ENCODE peak calls at places on chromosome 11, in seven cellular contexts. S is endothelial cell of umbilical vein, X is PC-3, J is DND-41, G is keratinocyte, C is PC-9, I is GM12878. F is an unnamed sample.

GRCh38 chr11:110989734-110990133 is 255.8 kb upstream of the POU2AF2 start:
- DNase-seq in I (no peak), X (no peak), S (no peak), J (no peak), G (no peak), C (no peak), F (no peak)

GRCh38 chr11:35343033-35343598 is 76.2 kb downstream of the SLC1A2 start:
- DNase-seq in G (no peak), J (no peak), S (no peak), I (no peak), X (no peak), C (no peak), F (no peak)

GRCh38 chr11:14538271-14538925 is 18.2 kb upstream of the PSMA1 start:
- DNase-seq in S (no peak), X (no peak), I (no peak), C (no peak), G (no peak), J (no peak), F (no peak)

GRCh38 chr11:121844016-121844415 is 272.0 kb downstream of the BLID start:
- DNase-seq in C (no peak), I (no peak), X (no peak), S (no peak), J (no peak), G (no peak), F (no peak)

GRCh38 chr11:118144869-118145268 is 7.8 kb downstream of the SCN4B start:
- DNase-seq in S (no peak), X (no peak), G (no peak), J (no peak), C (no peak), I (no peak), F (no peak)

GRCh38 chr11:84993386-84993785 is 633.8 kb downstream of the DLG2 start:
- DNase-seq in I (no peak), S (no peak), G (no peak), J (no peak), C (no peak), X (peak; percentile 63), F (peak; percentile 7)

GRCh38 chr11:108734956-108735559 is 70.2 kb downstream of the DDX10 start:
- DNase-seq in C (no peak), I (no peak), G (no peak), X (peak; percentile 66), S (peak; percentile 44), J (no peak), F (no peak)

GRCh38 chr11:5476184-5476819 is 12.2 kb upstream of the OR52D1 start:
- DNase-seq in G (peak; percentile 13), X (peak; percentile 63), I (no peak), C (no peak), J (peak; percentile 34), S (peak; percentile 56), F (no peak)

GRCh38 chr11:61671527-61671926 is 8.7 kb upstream of the DAGLA start:
- DNase-seq in I (no peak), S (no peak), C (peak; percentile 33), G (no peak), X (peak; percentile 43), J (no peak), F (no peak)

GRCh38 chr11:40686765-40687164 is 772.7 kb downstream of the LRRC4C start:
- DNase-seq in X (no peak), J (no peak), G (no peak), S (no peak), I (no peak), C (no peak), F (no peak)

GRCh38 chr11:44625759-44626523 is 60.5 kb downstream of the CD82 start:
- DNase-seq in J (peak; percentile 5), S (no peak), I (no peak), X (no peak), C (no peak), G (no peak), F (no peak)

GRCh38 chr11:911031-911889 is 650 bp upstream of the CHID1 start:
- DNase-seq in G (no peak), X (peak; percentile 28), J (peak; percentile 58), I (no peak), S (peak; percentile 51), C (peak; percentile 61), F (no peak)

GRCh38 chr11:21552910-21553309 is 640.0 kb upstream of the ANO5 start:
- DNase-seq in C (peak; percentile 35), S (no peak), X (peak; percentile 2), G (no peak), J (no peak), I (no peak), F (no peak)

DNA sequence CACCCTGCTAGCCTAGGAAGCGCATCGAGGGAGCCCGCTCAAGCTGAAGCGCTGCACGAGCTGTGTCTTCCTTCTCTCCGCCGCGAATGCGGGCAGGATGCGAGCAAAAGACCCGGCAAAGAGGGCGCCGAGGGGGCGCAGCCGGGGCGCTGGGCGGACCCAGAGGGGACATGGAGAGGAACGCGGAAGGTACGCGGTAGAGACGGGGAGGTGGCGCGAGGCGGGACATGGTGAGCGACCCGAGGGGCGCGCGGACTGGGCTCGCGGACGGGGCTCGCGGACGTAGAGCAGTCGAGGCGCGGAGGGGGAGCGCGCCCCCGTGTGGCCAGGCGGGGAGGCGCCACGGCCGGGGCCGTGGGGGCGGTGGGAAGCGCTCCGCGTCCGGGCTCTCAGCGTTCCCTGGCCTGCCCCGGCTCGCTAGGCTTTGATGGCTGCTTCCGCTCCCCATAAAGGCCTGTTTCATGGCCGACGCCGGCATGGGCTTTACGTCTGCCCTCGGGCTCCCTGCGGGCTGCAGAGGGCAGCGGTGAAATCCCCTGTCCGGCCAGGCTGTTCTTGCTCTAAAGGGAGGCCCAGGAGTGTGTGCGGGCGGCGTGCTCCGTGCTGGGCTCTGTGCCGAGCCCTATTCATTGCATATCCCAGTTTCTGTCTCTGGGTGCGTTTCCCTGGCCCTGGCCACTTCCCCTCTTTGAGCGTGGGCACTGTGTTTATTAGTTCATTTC is 31.2 kb upstream of the TRIM29 start:
- DNase-seq in C (no peak), X (peak; percentile 77), G (no peak), I (no peak), J (no peak), S (peak; percentile 78), F (peak; percentile 96)
- TF ChIP-seq EZH2 in C (no peak), X (no peak), G (no peak), I (no peak), J (no peak), S (peak; percentile 20), F (peak; percentile 75)

DNA sequence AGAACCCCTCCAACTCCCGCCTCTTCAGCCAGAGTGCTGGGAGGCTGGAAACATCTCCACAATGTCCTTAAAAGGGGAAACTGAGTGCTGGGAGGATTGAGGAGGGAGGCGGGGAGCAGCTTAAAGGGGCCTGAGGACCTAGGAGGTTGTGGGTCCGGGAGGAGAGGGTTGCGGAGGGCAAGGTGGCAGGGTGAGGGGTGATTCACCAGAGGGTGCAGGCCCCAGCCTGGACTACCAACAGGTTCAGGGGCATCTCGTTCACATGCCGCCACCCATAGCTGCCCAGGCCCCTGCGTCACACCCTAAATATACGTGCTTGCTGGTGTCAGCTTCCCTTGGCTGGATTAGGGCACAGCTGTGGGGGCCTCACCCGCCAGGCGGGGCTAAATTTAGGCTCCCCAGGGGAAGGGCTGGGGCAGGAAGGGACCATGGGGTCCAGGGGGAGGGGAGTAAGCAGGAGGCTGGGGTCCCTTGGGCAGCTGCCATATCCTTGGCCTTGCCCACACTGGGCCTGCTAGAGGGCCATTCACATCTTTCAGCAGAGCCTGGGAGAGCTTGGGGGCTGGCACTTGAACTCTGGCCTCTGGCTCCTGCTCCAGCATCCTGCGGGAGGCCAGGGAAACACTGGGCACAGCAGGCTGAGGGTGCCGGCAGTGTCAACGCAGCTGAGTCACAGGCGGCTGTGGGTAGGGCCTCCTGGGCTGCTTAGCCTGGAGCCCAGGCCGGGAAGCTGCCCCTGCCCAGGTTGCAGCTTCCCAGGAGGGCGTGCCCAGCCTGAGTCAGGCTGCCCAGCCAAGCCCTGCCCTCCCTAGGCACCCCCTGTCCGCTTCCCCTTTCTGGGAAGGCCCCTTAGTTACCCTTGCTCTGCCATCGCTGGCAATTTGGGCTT is 1.3 kb downstream of the EHBP1L1 start:
- DNase-seq in S (peak; percentile 52), J (no peak), X (peak; percentile 94), G (no peak), C (peak; percentile 87), I (no peak), F (no peak)
- H4K20me1 ChIP-seq in S (no peaks in the 10 kb centered on the region), J (peaks cover 27% of the 10 kb centered on the region), X (peaks cover 5% of the 10 kb centered on the region), G (peaks cover 8% of the 10 kb centered on the region), C (peaks cover 7% of the 10 kb centered on the region), I (no peaks in the 10 kb centered on the region), F (peaks cover 10% of the 10 kb centered on the region)

GRCh38 chr11:123360267-123360936 is 69.7 kb upstream of the GRAMD1B start:
- DNase-seq in X (no peak), G (no peak), J (no peak), S (no peak), C (no peak), I (no peak), F (no peak)

GRCh38 chr11:123362941-123363340 is 67.1 kb upstream of the GRAMD1B start:
- DNase-seq in I (no peak), X (no peak), J (no peak), G (no peak), C (no peak), S (no peak), F (no peak)

GRCh38 chr11:123365955-123366354 is 64.1 kb upstream of the GRAMD1B start:
- DNase-seq in G (no peak), C (no peak), X (no peak), S (no peak), J (no peak), I (no peak), F (no peak)

GRCh38 chr11:123364145-123364544 is 65.9 kb upstream of the GRAMD1B start:
- DNase-seq in I (no peak), J (no peak), C (no peak), S (no peak), G (no peak), X (no peak), F (no peak)

GRCh38 chr11:123363556-123363955 is 66.5 kb upstream of the GRAMD1B start:
- DNase-seq in X (no peak), J (no peak), S (no peak), G (no peak), I (no peak), C (no peak), F (no peak)
- TF ChIP-seq EZH2 in X (no peak), J (no peak), S (no peak), G (no peak), I (no peak), C (no peak), F (no peak)

GRCh38 chr11:65439331-65440181 is 17.0 kb downstream of the NEAT1 start:
- DNase-seq in C (peak; percentile 13), G (no peak), S (peak; percentile 32), X (peak; percentile 11), I (no peak), J (peak; percentile 4), F (no peak)

GRCh38 chr11:65437436-65438227 is 15.0 kb downstream of the NEAT1 start:
- DNase-seq in X (no peak), S (peak; percentile 38), G (no peak), J (no peak), I (no peak), C (no peak), F (peak; percentile 19)

GRCh38 chr11:65440831-65441499 is 18.4 kb downstream of the NEAT1 start:
- DNase-seq in G (no peak), I (peak; percentile 98), J (no peak), S (peak; percentile 48), C (peak; percentile 35), X (peak; percentile 4), F (no peak)

GRCh38 chr11:65436412-65437032 is 13.9 kb downstream of the NEAT1 start:
- DNase-seq in X (peak; percentile 12), I (no peak), S (peak; percentile 37), G (no peak), C (no peak), J (no peak), F (no peak)

GRCh38 chr11:65438257-65439151 is 15.9 kb downstream of the NEAT1 start:
- DNase-seq in X (no peak), I (no peak), J (no peak), C (no peak), G (no peak), S (peak; percentile 29), F (no peak)
- H4K20me1 ChIP-seq in X (peaks cover 14% of the 10 kb centered on the region), I (no peaks in the 10 kb centered on the region), J (peaks cover 40% of the 10 kb centered on the region), C (peaks cover 91% of the 10 kb centered on the region), G (peaks cover 38% of the 10 kb centered on the region), S (peaks cover 12% of the 10 kb centered on the region), F (no peaks in the 10 kb centered on the region)